ENCODE peak calls at places on chromosomes 5 and 9, in four cellular contexts. P is psoas muscle, B is hepatocyte, J is left ventricle myocardium inferior. W is an unnamed sample. For H3K4me1, the result is how much of the 10 kb centered on the place peaks cover.

GRCh38 chr5:102528600-102528999 is 29.8 kb upstream of the SLCO6A1 start:
- DNase-seq in P (no peak), B (no peak), J (no peak), W (no peak)

GRCh38 chr5:96279796-96280542 is 153.1 kb downstream of the PCSK1 start:
- DNase-seq in P (no peak), B (no peak), J (no peak), W (peak)

GRCh38 chr9:117470455-117470854 is 55.6 kb upstream of the ASTN2 start:
- DNase-seq in P (no peak), B (no peak), J (no peak), W (no peak)

GRCh38 chr5:78569441-78569840 is 79.1 kb downstream of the LHFPL2 start:
- DNase-seq in P (peak), B (peak), J (no peak), W (no peak)

GRCh38 chr9:77830618-77831285 is 182.6 kb upstream of the GNA14 start:
- DNase-seq in P (no peak), B (no peak), J (no peak), W (no peak)

GRCh38 chr9:113425072-113425471 is 14.5 kb downstream of the C9orf43 start:
- DNase-seq in P (no peak), B (no peak), J (no peak), W (no peak)

GRCh38 chr9:137580209-137580957 is 1.7 kb upstream of the DPH7 start:
- DNase-seq in P (no peak), B (no peak), J (no peak), W (no peak)

GRCh38 chr9:101628173-101628572 is 33.4 kb upstream of the PPP3R2 start:
- DNase-seq in P (no peak), B (peak), J (no peak), W (no peak)

GRCh38 chr5:137069358-137069757 is 429.8 kb downstream of the SPOCK1 start:
- DNase-seq in P (no peak), B (no peak), J (no peak), W (no peak)

DNA sequence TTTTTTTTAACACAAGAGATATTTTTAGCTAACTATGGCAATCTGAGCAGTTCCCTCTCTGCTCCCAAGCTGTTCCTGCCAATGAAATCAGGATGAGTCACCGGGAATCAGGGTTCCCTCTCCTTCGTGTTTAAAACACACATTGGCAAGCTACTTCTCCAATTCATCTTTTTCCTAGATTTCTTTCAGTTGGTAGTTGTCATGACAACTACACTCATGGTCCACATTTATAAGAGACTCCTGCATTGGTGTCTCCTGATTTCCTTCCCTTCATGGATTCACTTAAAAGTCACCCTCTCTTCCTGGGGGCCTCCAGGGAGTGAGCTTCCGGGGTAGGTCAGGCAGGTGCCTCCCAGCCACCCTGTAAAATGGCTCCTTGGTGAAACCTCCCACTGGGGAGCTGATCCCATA is 72.3 kb upstream of the NIPAL4 start:
- DNase-seq in P (no peak), B (peak), J (no peak), W (no peak)
- H3K4me1 ChIP-seq in P (under half), B (under half), J (under half), W (under half)

GRCh38 chr5:132836852-132837251 is 6.4 kb upstream of the SHROOM1 start:
- DNase-seq in P (no peak), B (no peak), J (no peak), W (no peak)
- H3K4me1 ChIP-seq in P (under half), B (under half), J (under half), W (under half)

DNA sequence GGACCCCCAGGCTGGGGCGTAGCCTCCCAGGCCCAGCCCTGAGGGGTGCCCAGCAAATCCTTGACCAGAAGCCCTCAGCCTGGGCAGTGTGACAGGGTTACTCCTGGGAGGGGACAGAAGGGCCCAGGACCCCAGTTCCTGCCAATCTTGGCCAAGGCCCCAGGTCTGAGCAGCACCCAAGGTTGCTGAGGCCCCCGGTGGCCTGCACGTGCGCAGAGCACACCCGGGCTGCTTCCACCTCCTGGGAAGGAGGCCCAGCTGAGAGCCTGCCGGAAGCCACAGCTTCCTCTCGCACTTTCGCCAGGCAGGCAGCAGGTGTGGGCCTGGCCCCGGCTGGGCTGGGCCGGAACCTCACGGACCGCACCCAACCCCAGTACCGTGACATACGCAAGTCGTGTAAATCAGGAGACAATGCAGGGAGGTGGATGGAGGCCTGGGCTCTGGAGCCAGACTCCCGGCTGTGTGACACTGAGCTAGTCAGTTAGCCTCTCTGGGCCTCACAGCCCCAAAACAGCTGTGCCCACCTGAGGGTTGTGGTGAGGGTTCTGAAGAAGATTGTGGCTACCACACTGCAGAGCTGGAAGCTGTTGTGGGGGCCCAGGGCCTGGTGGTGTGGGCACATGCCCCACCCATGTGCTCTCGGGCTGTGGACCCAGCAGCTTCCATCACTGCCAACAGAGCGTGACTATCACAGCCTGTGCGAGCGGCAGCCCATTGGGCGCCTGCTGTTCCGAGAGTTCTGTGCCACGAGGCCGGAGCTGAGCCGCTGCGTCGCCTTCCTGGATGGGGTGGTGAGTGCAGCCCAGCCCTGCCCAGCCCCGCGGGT is 5.1 kb downstream of the GRK6 start:
- DNase-seq in P (no peak), B (no peak), J (peak), W (no peak)
- H3K4me1 ChIP-seq in P (under half), B (under half), J (under half), W (half or more)

GRCh38 chr5:151064916-151065499 is 15.8 kb downstream of the TNIP1 start:
- DNase-seq in P (no peak), B (no peak), J (no peak), W (no peak)
- H3K4me1 ChIP-seq in P (half or more), B (under half), J (half or more), W (under half)

GRCh38 chr5:143261748-143262392 is 141.6 kb downstream of the NR3C1 start:
- DNase-seq in P (no peak), B (no peak), J (no peak), W (peak)

GRCh38 chr5:143262393-143263174 is 140.9 kb downstream of the NR3C1 start:
- DNase-seq in P (no peak), B (no peak), J (no peak), W (no peak)

GRCh38 chr5:143258559-143259253 is 144.8 kb downstream of the NR3C1 start:
- DNase-seq in P (no peak), B (no peak), J (no peak), W (no peak)

GRCh38 chr5:143263272-143263810 is 140.1 kb downstream of the NR3C1 start:
- DNase-seq in P (no peak), B (no peak), J (no peak), W (no peak)

DNA sequence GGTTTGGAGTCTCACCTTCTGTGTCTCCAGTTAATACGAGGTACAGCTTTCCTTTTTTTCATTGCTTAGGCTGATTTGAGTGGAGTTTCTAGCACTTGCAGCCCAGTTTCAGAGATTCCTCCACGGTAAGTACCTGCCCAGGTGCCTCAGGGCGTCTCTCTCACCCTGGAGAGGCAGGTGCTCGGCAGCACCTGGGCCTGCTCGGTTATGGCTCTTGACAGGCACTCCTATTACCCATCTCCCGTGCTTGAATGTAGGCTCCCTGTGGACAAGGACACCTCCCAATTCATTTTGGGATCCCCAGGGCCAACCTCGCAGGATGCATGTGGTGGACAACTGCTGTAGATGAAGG is 144.3 kb downstream of the NR3C1 start:
- DNase-seq in P (no peak), B (no peak), J (no peak), W (no peak)
- H3K4me1 ChIP-seq in P (under half), B (under half), J (under half), W (under half)

GRCh38 chr9:71796368-71796767 is 28.1 kb upstream of the CEMIP2 start:
- DNase-seq in P (no peak), B (no peak), J (no peak), W (no peak)

GRCh38 chr9:71797266-71797665 is 29.0 kb upstream of the CEMIP2 start:
- DNase-seq in P (no peak), B (no peak), J (no peak), W (no peak)

GRCh38 chr9:71795097-71795807 is 26.9 kb upstream of the CEMIP2 start:
- DNase-seq in P (no peak), B (no peak), J (no peak), W (no peak)

GRCh38 chr9:71793386-71794105 is 25.2 kb upstream of the CEMIP2 start:
- DNase-seq in P (no peak), B (peak), J (no peak), W (no peak)

DNA sequence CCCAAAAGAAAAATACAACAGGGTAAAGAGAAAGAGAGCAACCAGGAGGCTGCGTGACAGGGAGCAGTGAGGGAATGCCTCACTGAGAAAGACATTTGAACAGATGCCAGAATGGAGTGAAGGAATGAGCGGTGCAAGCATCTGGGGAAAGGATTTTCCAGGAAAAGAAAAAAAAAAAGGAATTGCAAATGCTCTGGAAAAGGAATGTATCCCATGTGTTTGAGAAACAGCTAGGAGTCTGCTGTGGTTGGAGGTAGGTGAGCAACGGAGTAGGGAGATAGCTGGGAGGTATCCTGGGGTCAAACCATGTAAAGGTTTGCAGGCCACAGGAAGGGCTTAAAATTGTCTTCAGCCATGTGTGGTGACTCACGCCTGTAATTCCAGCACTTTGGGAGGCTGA is 23.6 kb upstream of the CEMIP2 start:
- DNase-seq in P (no peak), B (peak), J (no peak), W (no peak)
- H3K4me1 ChIP-seq in P (under half), B (under half), J (under half), W (under half)

GRCh38 chr9:132000659-132001058 is 79.0 kb downstream of the MED27 start:
- DNase-seq in P (no peak), B (no peak), J (no peak), W (no peak)

GRCh38 chr9:131999692-132000551 is 79.7 kb downstream of the MED27 start:
- DNase-seq in P (no peak), B (no peak), J (no peak), W (peak)

GRCh38 chr9:132002827-132003704 is 76.6 kb downstream of the MED27 start:
- DNase-seq in P (no peak), B (no peak), J (no peak), W (no peak)

GRCh38 chr9:132003904-132004303 is 75.8 kb downstream of the MED27 start:
- DNase-seq in P (no peak), B (no peak), J (no peak), W (no peak)

GRCh38 chr9:132001550-132001949 is 78.1 kb downstream of the MED27 start:
- DNase-seq in P (no peak), B (no peak), J (no peak), W (no peak)
- H3K4me1 ChIP-seq in P (under half), B (under half), J (under half), W (under half)

GRCh38 chr9:109458453-109459211 is 39.5 kb downstream of the PTPN3 start:
- DNase-seq in P (no peak), B (no peak), J (no peak), W (no peak)
- H3K4me1 ChIP-seq in P (under half), B (under half), J (under half), W (under half)